ENCODE peak calls at places on chromosomes 5 and 9, in five cellular contexts. B is stimulated activated effector memory CD8-positive, alpha-beta T cell treated with anti-CD3 and anti-CD28 coated beads, Interleukin-12 subunit alpha, Interleukin-12 subunit beta, amount 100 ng/mL, for 72 hours; X is right cardiac atrium; P is T-cell; W is activated T-cell treated with anti-CD3 and anti-CD28 coated beads, Interleukin-2, amount 50 U/mL, for 72 hours. C is an unnamed sample.

GRCh38 chr5:155278524-155278923 is 265.0 kb downstream of the KIF4B start:
- ATAC-seq in B (no peak), X (peak; percentile 74), P (no peak), W (no peak), C (no peak)

GRCh38 chr5:72307573-72307967 is 12.5 kb downstream of the MRPS27 start:
- ATAC-seq in B (no peak), X (no peak), P (no peak), W (no peak), C (no peak)

GRCh38 chr9:94631599-94631998 is 7.7 kb downstream of the FBP1 start:
- ATAC-seq in B (no peak), X (no peak), P (no peak), W (no peak), C (no peak)

GRCh38 chr5:151174612-151175101 is 17.1 kb upstream of the ANXA6 start:
- ATAC-seq in B (no peak), X (peak; percentile 62), P (no peak), W (no peak), C (no peak)

GRCh38 chr5:43256261-43256966 is 56.8 kb downstream of the HMGCS1 start:
- ATAC-seq in B (peak; percentile 19), X (no peak), P (no peak), W (no peak), C (no peak)

GRCh38 chr9:81389569-81389993 is 299.8 kb downstream of the TLE1 start:
- ATAC-seq in B (no peak), X (peak; percentile 81), P (no peak), W (no peak), C (no peak)

GRCh38 chr5:170265527-170265926 is 32.0 kb downstream of the LCP2 start:
- ATAC-seq in B (no peak), X (peak; percentile 75), P (no peak), W (no peak), C (no peak)

GRCh38 chr5:147101654-147102053 is 133.2 kb upstream of the STK32A start:
- ATAC-seq in B (no peak), X (no peak), P (no peak), W (no peak), C (no peak)

GRCh38 chr5:173888473-173889135 is 455 bp downstream of the CPEB4 start:
- ATAC-seq in B (no peak), X (peak; percentile 4), P (peak; percentile 8), W (no peak), C (no peak)

GRCh38 chr9:105625088-105625487 is 37.2 kb upstream of the TAL2 start:
- ATAC-seq in B (no peak), X (no peak), P (no peak), W (no peak), C (no peak)

GRCh38 chr5:78360674-78361225 is 333 bp downstream of the SCAMP1 start:
- ATAC-seq in B (peak; percentile 72), X (peak; percentile 59), P (peak; percentile 53), W (peak; percentile 62), C (peak; percentile 57)

GRCh38 chr5:76403963-76404693 is 1.0 kb downstream of the IQGAP2 start:
- ATAC-seq in B (peak; percentile 39), X (peak; percentile 37), P (peak; percentile 52), W (peak; percentile 38), C (peak; percentile 30)

GRCh38 chr5:69238760-69239251 is 4.1 kb downstream of the CDK7 start:
- ATAC-seq in B (no peak), X (no peak), P (no peak), W (no peak), C (no peak)

GRCh38 chr9:14846871-14847311 is 63.3 kb downstream of the FREM1 start:
- ATAC-seq in B (peak; percentile 65), X (peak; percentile 62), P (peak; percentile 31), W (peak; percentile 78), C (peak; percentile 70)

GRCh38 chr5:149615976-149616375 is 34.7 kb downstream of the ARHGEF37 start:
- ATAC-seq in B (no peak), X (no peak), P (no peak), W (no peak), C (no peak)

GRCh38 chr5:155844541-155844940 is 482.4 kb upstream of the SGCD start:
- ATAC-seq in B (no peak), X (no peak), P (no peak), W (no peak), C (no peak)

GRCh38 chr9:16572005-16572727 is 298.3 kb downstream of the BNC2 start:
- ATAC-seq in B (no peak), X (no peak), P (no peak), W (no peak), C (no peak)

GRCh38 chr9:126523621-126524111 is 90.1 kb upstream of the LMX1B start:
- ATAC-seq in B (peak; percentile 88), X (peak; percentile 38), P (peak; percentile 85), W (peak; percentile 84), C (peak; percentile 87)

GRCh38 chr5:177310757-177311173 is 933 bp downstream of the MXD3 start:
- ATAC-seq in B (no peak), X (no peak), P (no peak), W (no peak), C (no peak)

GRCh38 chr5:167945542-167946384 is 345.7 kb upstream of the WWC1 start:
- ATAC-seq in B (peak; percentile 20), X (peak; percentile 84), P (no peak), W (no peak), C (no peak)